ENCODE peak calls at places on chromosomes 13 and 19, in seven cellular contexts. K is heart right ventricle; J is NCI-H748 treated with DMSO at 0.1 percent for 48 hours; S is HFFc6; B is activated CD4-positive, CD25-positive, alpha-beta regulatory T cell; I is activated B cell treated with CpG ODN at 0.5 μM for 24 hours; A is endodermal cell. U is an unnamed sample.

GRCh38 chr19:14097532-14098151 is 7.1 kb upstream of the SAMD1 start:
- DNase-seq in I (no peak), J (no peak), K (no peak), B (no peak), A (peak), S (no peak), U (no peak)

GRCh38 chr19:16232568-16232967 is 34.9 kb downstream of the AP1M1 start:
- DNase-seq in I (no peak), K (no peak), J (no peak), S (no peak), B (no peak), A (peak), U (no peak)

GRCh38 chr19:13784731-13785452 is 10.4 kb upstream of the ZSWIM4 start:
- DNase-seq in S (peak), B (peak), I (peak), A (peak), K (peak), J (no peak), U (no peak)

GRCh38 chr19:32581704-32582164 is 744 bp downstream of the PDCD5 start:
- DNase-seq in B (no peak), A (peak), I (no peak), J (no peak), S (no peak), K (peak), U (no peak)

GRCh38 chr19:49331616-49332055 is 3.6 kb upstream of the CD37 start:
- DNase-seq in S (peak), I (no peak), A (peak), B (no peak), K (no peak), J (no peak), U (peak)

GRCh38 chr19:19860756-19861390 is 4.8 kb upstream of the ZNF253 start:
- DNase-seq in A (peak), J (no peak), I (peak), B (no peak), S (no peak), K (no peak), U (no peak)

GRCh38 chr19:47729799-47730520 is 15.4 kb upstream of the NOP53 start:
- DNase-seq in S (no peak), K (peak), B (no peak), A (peak), I (no peak), J (no peak), U (no peak)

GRCh38 chr13:100138859-100139491 is 50.1 kb downstream of the PCCA start:
- DNase-seq in S (no peak), J (no peak), B (no peak), I (no peak), A (no peak), K (no peak), U (no peak)

GRCh38 chr19:15702590-15702930 is 25.3 kb upstream of the OR10H2 start:
- DNase-seq in K (peak), J (peak), B (no peak), I (no peak), S (no peak), A (no peak), U (no peak)

GRCh38 chr13:29362849-29363604 is 232.5 kb downstream of the SLC7A1 start:
- DNase-seq in S (peak), K (no peak), A (peak), I (no peak), J (peak), B (no peak), U (peak)

GRCh38 chr13:50149932-50150331 is 134.7 kb downstream of the KCNRG start:
- DNase-seq in J (no peak), A (no peak), K (no peak), I (no peak), B (no peak), S (no peak), U (no peak)

GRCh38 chr13:49256841-49257240 is 9.1 kb downstream of the CDADC1 start:
- DNase-seq in J (no peak), I (no peak), S (no peak), B (no peak), K (no peak), A (no peak), U (no peak)

GRCh38 chr13:109333893-109334651 is 452.3 kb downstream of the IRS2 start:
- DNase-seq in I (no peak), S (no peak), J (no peak), A (no peak), K (no peak), B (no peak), U (peak)

GRCh38 chr13:110538632-110539031 is 22.9 kb downstream of the RAB20 start:
- DNase-seq in J (no peak), K (peak), S (no peak), B (no peak), I (no peak), A (no peak), U (no peak)

GRCh38 chr13:49641810-49642291 is 13.5 kb downstream of the ARL11 start:
- DNase-seq in J (no peak), A (no peak), I (no peak), S (peak), K (no peak), B (no peak), U (no peak)

GRCh38 chr19:30358319-30358718 is 13.9 kb upstream of the ZNF536 start:
- DNase-seq in A (no peak), S (no peak), J (no peak), K (no peak), B (no peak), I (no peak), U (no peak)

GRCh38 chr19:9986787-9987281 is 23.5 kb downstream of the COL5A3 start:
- DNase-seq in K (peak), B (no peak), J (no peak), S (peak), I (no peak), A (no peak), U (no peak)

GRCh38 chr19:1416014-1416841 is 8.8 kb downstream of the DAZAP1 start:
- DNase-seq in J (no peak), I (no peak), S (no peak), A (no peak), K (no peak), B (no peak), U (no peak)

GRCh38 chr13:45798851-45799250 is 52.7 kb downstream of the SIAH3 start:
- DNase-seq in S (no peak), B (no peak), J (no peak), I (no peak), K (no peak), A (peak), U (no peak)